ENCODE peak calls at places on chromosomes 13 and 19, in nine cellular contexts. R is NCI-H510A, Y is activated T-cell treated with anti-CD3 and anti-CD28 coated beads for 1 hour, O is left lung, J is T follicular helper cell, E is pancreas, V is Caco-2, X is hippocampal formation, W is neuronal stem cell. L is an unnamed sample.

GRCh38 chr13:100530645-100531044 is 57.9 kb downstream of the GGACT start:
- DNase-seq in R (no peak), Y (no peak), O (no peak), J (no peak), E (no peak), V (no peak), X (no peak), W (no peak), L (no peak)

GRCh38 chr13:29763426-29764180 is 86.8 kb downstream of the UBL3 start:
- DNase-seq in R (no peak), Y (no peak), O (no peak), J (no peak), E (no peak), V (no peak), X (no peak), W (no peak), L (no peak)

GRCh38 chr19:15448778-15449619 is 757 bp downstream of the WIZ start:
- DNase-seq in R (no peak), Y (no peak), O (peak; percentile 81), J (no peak), E (no peak), V (peak; percentile 47), X (no peak), W (no peak), L (no peak)

GRCh38 chr19:33280351-33280921 is 21.9 kb downstream of the CEBPA start:
- DNase-seq in R (no peak), Y (no peak), O (peak; percentile 81), J (no peak), E (no peak), V (no peak), X (no peak), W (no peak), L (no peak)

GRCh38 chr13:91776650-91777193 is 378.3 kb downstream of the GPC5 start:
- DNase-seq in R (no peak), Y (no peak), O (no peak), J (no peak), E (no peak), V (no peak), X (no peak), W (no peak), L (peak; percentile 40)

GRCh38 chr13:42028113-42028799 is 20.2 kb upstream of the DGKH start:
- DNase-seq in R (no peak), Y (no peak), O (no peak), J (no peak), E (no peak), V (peak; percentile 71), X (no peak), W (no peak), L (no peak)

GRCh38 chr13:110571897-110572777 is 10.6 kb upstream of the RAB20 start:
- DNase-seq in R (no peak), Y (no peak), O (no peak), J (no peak), E (peak; percentile 48), V (no peak), X (no peak), W (no peak), L (no peak)

GRCh38 chr13:83634601-83635000 is 247.7 kb downstream of the SLITRK1 start:
- DNase-seq in R (no peak), Y (no peak), O (no peak), J (no peak), E (no peak), V (no peak), X (peak; percentile 19), W (no peak), L (no peak)

GRCh38 chr13:35672611-35673010 is 196.1 kb upstream of the MAB21L1 start:
- DNase-seq in R (no peak), Y (no peak), O (no peak), J (no peak), E (no peak), V (no peak), X (no peak), W (no peak), L (no peak)

GRCh38 chr19:48678201-48678600 is 5.4 kb upstream of the NTN5 start:
- DNase-seq in R (no peak), Y (no peak), O (no peak), J (no peak), E (peak; percentile 67), V (no peak), X (no peak), W (no peak), L (no peak)

GRCh38 chr19:47002106-47002766 is 17.4 kb upstream of the NPAS1 start:
- DNase-seq in R (no peak), Y (no peak), O (no peak), J (no peak), E (no peak), V (no peak), X (no peak), W (no peak), L (no peak)

GRCh38 chr13:44540761-44541434 is 35.2 kb downstream of the TSC22D1 start:
- DNase-seq in R (no peak), Y (no peak), O (no peak), J (no peak), E (no peak), V (no peak), X (no peak), W (no peak), L (no peak)

GRCh38 chr19:27794444-27795042 is 1418.4 kb downstream of the UQCRFS1 start:
- DNase-seq in R (no peak), Y (peak; percentile 4), O (peak; percentile 60), J (no peak), E (no peak), V (no peak), X (peak; percentile 23), W (peak; percentile 3), L (no peak)

GRCh38 chr19:5234412-5234811 is 106.2 kb downstream of the PTPRS start:
- DNase-seq in R (no peak), Y (no peak), O (no peak), J (no peak), E (no peak), V (no peak), X (no peak), W (no peak), L (no peak)

GRCh38 chr19:39692822-39693221 is 11.5 kb upstream of the LGALS14 start:
- DNase-seq in R (no peak), Y (no peak), O (no peak), J (no peak), E (no peak), V (no peak), X (no peak), W (no peak), L (no peak)

GRCh38 chr19:2952953-2953481 is 8.2 kb upstream of the ZNF77 start:
- DNase-seq in R (peak; percentile 48), Y (no peak), O (peak; percentile 43), J (no peak), E (no peak), V (peak; percentile 82), X (no peak), W (no peak), L (no peak)

GRCh38 chr13:104779311-104779710 is 1713.1 kb upstream of the SLC10A2 start:
- DNase-seq in R (no peak), Y (no peak), O (no peak), J (no peak), E (no peak), V (no peak), X (no peak), W (peak; percentile 4), L (no peak)

GRCh38 chr13:104143760-104144406 is 1077.7 kb upstream of the SLC10A2 start:
- DNase-seq in R (peak; percentile 52), Y (no peak), O (no peak), J (no peak), E (no peak), V (no peak), X (no peak), W (no peak), L (no peak)

GRCh38 chr13:28558567-28558966 is 63.6 kb upstream of the FLT1 start:
- DNase-seq in R (no peak), Y (no peak), O (no peak), J (no peak), E (no peak), V (no peak), X (no peak), W (no peak), L (no peak)

GRCh38 chr13:48397744-48398143 is 15.2 kb downstream of the LPAR6 start:
- DNase-seq in R (no peak), Y (no peak), O (no peak), J (no peak), E (no peak), V (no peak), X (no peak), W (no peak), L (no peak)

GRCh38 chr19:11091343-11092153 is 2.3 kb downstream of the LDLR start:
- DNase-seq in R (no peak), Y (no peak), O (no peak), J (peak; percentile 64), E (no peak), V (peak; percentile 80), X (no peak), W (no peak), L (no peak)

GRCh38 chr19:29303035-29303706 is 90.2 kb upstream of the UQCRFS1 start:
- DNase-seq in R (no peak), Y (no peak), O (no peak), J (no peak), E (no peak), V (no peak), X (no peak), W (no peak), L (no peak)

GRCh38 chr13:66367356-66367755 is 862.8 kb downstream of the PCDH9 start:
- DNase-seq in R (no peak), Y (no peak), O (no peak), J (no peak), E (no peak), V (no peak), X (no peak), W (no peak), L (no peak)

GRCh38 chr13:43880451-43880850 is 747 bp downstream of the LACC1 start:
- DNase-seq in R (no peak), Y (no peak), O (no peak), J (no peak), E (no peak), V (no peak), X (no peak), W (no peak), L (no peak)

GRCh38 chr13:75705395-75705794 is 69.3 kb downstream of the LMO7 start:
- DNase-seq in R (no peak), Y (no peak), O (no peak), J (no peak), E (no peak), V (no peak), X (no peak), W (no peak), L (no peak)

GRCh38 chr13:44271031-44271433 is 102.6 kb upstream of the SERP2 start:
- DNase-seq in R (no peak), Y (no peak), O (no peak), J (no peak), E (no peak), V (no peak), X (no peak), W (no peak), L (no peak)

GRCh38 chr13:60759499-60759898 is 362.5 kb downstream of the TDRD3 start:
- DNase-seq in R (no peak), Y (no peak), O (no peak), J (no peak), E (no peak), V (no peak), X (no peak), W (peak; percentile 63), L (no peak)

GRCh38 chr19:18832331-18833140 is 777 bp downstream of the UPF1 start:
- DNase-seq in R (no peak), Y (no peak), O (peak; percentile 73), J (no peak), E (no peak), V (peak; percentile 65), X (no peak), W (peak; percentile 30), L (peak; percentile 31)

GRCh38 chr13:39737047-39737446 is 81.6 kb downstream of the COG6 start:
- DNase-seq in R (no peak), Y (no peak), O (peak; percentile 5), J (no peak), E (no peak), V (no peak), X (no peak), W (no peak), L (no peak)

GRCh38 chr19:52190679-52191293 is 934 bp downstream of the PPP2R1A start:
- DNase-seq in R (no peak), Y (no peak), O (no peak), J (no peak), E (peak; percentile 58), V (peak; percentile 52), X (no peak), W (peak; percentile 27), L (peak; percentile 15)